ENCODE peak calls at places on chromosomes 3 and 15, in seven cellular contexts. F is breast epithelium, S is stomach, E is H1, Z is uterus, O is A549, C is Peyer's patch. W is an unnamed sample.

GRCh38 chr3:11629716-11630115 is 14.0 kb downstream of the VGLL4 start:
- DNase-seq in S (no peak), E (no peak), F (no peak), Z (no peak), C (no peak), O (no peak), W (no peak)

GRCh38 chr15:36831915-36832310 is 252.5 kb downstream of the CDIN1 start:
- DNase-seq in F (no peak), S (peak; percentile 32), E (no peak), Z (no peak), O (no peak), C (no peak), W (no peak)

GRCh38 chr15:91853968-91854943 is 748 bp downstream of the SLCO3A1 start:
- DNase-seq in O (peak; percentile 48), S (peak; percentile 42), Z (peak; percentile 53), C (peak; percentile 58), F (no peak), E (peak; percentile 63), W (peak; percentile 90)

GRCh38 chr3:134423153-134423552 is 48.9 kb upstream of the AMOTL2 start:
- DNase-seq in E (no peak), Z (no peak), O (no peak), S (no peak), F (no peak), C (no peak), W (no peak)

GRCh38 chr3:72185549-72186484 is 400.9 kb upstream of the PROK2 start:
- DNase-seq in E (no peak), Z (no peak), C (no peak), S (no peak), O (peak; percentile 7), F (no peak), W (no peak)

GRCh38 chr15:43886558-43886957 is 59.8 kb downstream of the WDR76 start:
- DNase-seq in S (no peak), F (no peak), O (no peak), E (no peak), Z (no peak), C (no peak), W (no peak)

GRCh38 chr15:52257734-52258062 is 37.9 kb downstream of the MYO5C start:
- DNase-seq in S (no peak), C (no peak), O (no peak), E (no peak), Z (no peak), F (no peak), W (no peak)

GRCh38 chr15:40070166-40070557 is 31.2 kb upstream of the SRP14 start:
- DNase-seq in E (no peak), Z (no peak), S (no peak), O (no peak), F (no peak), C (no peak), W (peak; percentile 73)

GRCh38 chr3:32951410-32951811 is at the start of gene CCR4:
- DNase-seq in F (no peak), O (no peak), S (no peak), E (peak; percentile 36), C (no peak), Z (no peak), W (peak; percentile 74)

GRCh38 chr15:99130314-99130713 is 25.4 kb downstream of the SYNM start:
- DNase-seq in S (no peak), O (no peak), E (no peak), F (no peak), Z (no peak), C (no peak), W (no peak)

GRCh38 chr15:90054618-90055097 is 47.6 kb downstream of the IDH2 start:
- DNase-seq in C (no peak), E (no peak), F (no peak), S (no peak), Z (no peak), O (no peak), W (no peak)

GRCh38 chr15:94196536-94196935 is 34.8 kb upstream of the MCTP2 start:
- DNase-seq in O (no peak), C (no peak), F (no peak), S (no peak), E (no peak), Z (no peak), W (no peak)

GRCh38 chr3:61841111-61841845 is 279.9 kb downstream of the PTPRG start:
- DNase-seq in Z (no peak), F (no peak), O (no peak), C (no peak), E (no peak), S (no peak), W (no peak)

GRCh38 chr15:73069109-73069508 is 16.8 kb downstream of the NEO1 start:
- DNase-seq in C (no peak), O (no peak), Z (no peak), F (no peak), E (no peak), S (no peak), W (no peak)

GRCh38 chr3:130626021-130626420 is 109.0 kb downstream of the COL6A6 start:
- DNase-seq in F (no peak), O (no peak), Z (no peak), E (no peak), C (no peak), S (no peak), W (no peak)

GRCh38 chr15:85792102-85792731 is 2.5 kb downstream of the KLHL25 start:
- DNase-seq in S (no peak), Z (no peak), E (no peak), C (no peak), O (no peak), F (no peak), W (no peak)
- H3K27ac ChIP-seq in S (no peak overlapping the region), Z (no peak overlapping the region), E (no peak overlapping the region), C (no peak overlapping the region), O (no peak overlapping the region), F (no peak overlapping the region), W (no peak overlapping the region)

GRCh38 chr3:186788482-186789370 is 5.3 kb downstream of the EIF4A2 start:
- DNase-seq in E (no peak), O (no peak), C (no peak), S (no peak), Z (no peak), F (no peak), W (no peak)

GRCh38 chr3:186785517-186786018 is 2.2 kb downstream of the EIF4A2 start:
- DNase-seq in F (no peak), C (no peak), S (no peak), O (no peak), Z (no peak), E (no peak), W (no peak)

GRCh38 chr3:186787642-186788481 is 4.5 kb downstream of the EIF4A2 start:
- DNase-seq in E (no peak), Z (no peak), S (no peak), O (no peak), F (no peak), C (no peak), W (no peak)

GRCh38 chr3:186784820-186785516 is 1.6 kb downstream of the EIF4A2 start:
- DNase-seq in F (no peak), Z (no peak), O (no peak), S (no peak), C (no peak), E (no peak), W (no peak)

DNA sequence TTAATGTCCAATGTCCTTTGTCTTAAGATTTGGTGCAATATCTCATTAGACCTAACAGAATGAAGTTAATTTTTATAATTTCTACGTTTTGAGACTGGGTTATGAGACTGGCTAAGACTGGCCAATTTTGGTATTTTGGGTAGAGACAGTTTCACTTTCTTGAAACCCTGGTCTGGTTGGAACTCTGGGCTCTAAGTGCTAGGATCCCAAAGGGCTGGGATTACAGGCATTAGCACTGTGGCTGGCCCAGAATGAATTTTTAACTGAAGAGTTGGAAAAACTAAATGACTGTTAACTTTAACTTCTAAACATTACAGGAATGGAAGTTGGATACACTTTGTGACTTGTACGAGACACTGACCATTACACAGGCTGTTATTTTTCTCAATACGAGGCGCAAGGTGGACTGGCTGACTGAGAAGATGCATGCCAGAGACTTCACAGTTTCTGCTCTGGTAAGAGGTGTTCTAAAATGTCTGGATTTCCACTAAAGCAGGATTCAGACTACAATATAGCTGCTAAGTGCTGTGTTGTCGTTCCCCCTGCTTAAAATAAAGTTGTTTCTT is 3.5 kb downstream of the EIF4A2 start:
- DNase-seq in F (no peak), Z (no peak), O (no peak), C (no peak), S (no peak), E (no peak), W (no peak)
- TF ChIP-seq POLR2A in F (no peak), Z (no peak), O (no peak), C (no peak), S (no peak), E (peak; percentile 73), W (no peak)

GRCh38 chr3:60207833-60208367 is 1043.4 kb downstream of the FHIT start:
- DNase-seq in Z (no peak), O (no peak), F (no peak), E (no peak), S (no peak), C (no peak), W (no peak)
- H3K27ac ChIP-seq in Z (no peak overlapping the region), O (no peak overlapping the region), F (no peak overlapping the region), E (no peak overlapping the region), S (no peak overlapping the region), C (no peak overlapping the region), W (no peak overlapping the region)

GRCh38 chr3:13115991-13116390 is 42.8 kb upstream of the IQSEC1 start:
- DNase-seq in F (no peak), E (no peak), C (peak; percentile 9), O (no peak), Z (no peak), S (no peak), W (peak; percentile 53)

GRCh38 chr3:13116426-13116825 is 43.2 kb upstream of the IQSEC1 start:
- DNase-seq in C (no peak), F (no peak), O (no peak), Z (no peak), S (no peak), E (no peak), W (no peak)

GRCh38 chr3:13113346-13114335 is 40.4 kb upstream of the IQSEC1 start:
- DNase-seq in F (no peak), C (peak; percentile 29), Z (no peak), S (no peak), E (no peak), O (no peak), W (peak; percentile 72)

GRCh38 chr3:13114811-13115615 is 41.8 kb upstream of the IQSEC1 start:
- DNase-seq in C (peak; percentile 24), E (no peak), S (no peak), O (no peak), F (no peak), Z (no peak), W (peak; percentile 72)

GRCh38 chr3:13115616-13115910 is 42.3 kb upstream of the IQSEC1 start:
- DNase-seq in C (peak; percentile 24), S (no peak), Z (no peak), E (no peak), F (no peak), O (no peak), W (peak; percentile 47)
- TF ChIP-seq POLR2A in C (no peak), S (no peak), Z (no peak), E (no peak), F (no peak), O (no peak), W (no peak)